ENCODE peak calls at places on chromosomes 16 and 17, in eight cellular contexts. Y is hepatocyte, W is GM23338, F is OCI-LY7, M is neural progenitor cell, L is GM23248, J is SK-N-SH, A is HCT116. U is an unnamed sample.
A peak's percentile ranks its signal among the peaks of the same experiment; 100 is the strongest.

GRCh38 chr16:57906385-57907316 is 64.3 kb downstream of the CNGB1 start:
- DNase-seq in Y (no peak), W (peak; percentile 81), F (peak; percentile 13), M (peak; percentile 62), L (peak; percentile 51), J (no peak), A (no peak), U (no peak)

GRCh38 chr17:38509008-38509771 is 80.9 kb downstream of the ARHGAP23 start:
- DNase-seq in Y (peak; percentile 95), W (peak; percentile 99), F (peak; percentile 79), M (peak; percentile 94), L (peak; percentile 83), J (peak; percentile 98), A (peak; percentile 65), U (peak; percentile 25)

GRCh38 chr17:79053251-79053925 is 21.2 kb upstream of the ENGASE start:
- DNase-seq in Y (no peak), W (no peak), F (no peak), M (no peak), L (peak; percentile 56), J (no peak), A (no peak), U (peak; percentile 22)

GRCh38 chr17:65099941-65100315 is 37.2 kb upstream of the RGS9 start:
- DNase-seq in Y (no peak), W (peak; percentile 21), F (peak; percentile 55), M (no peak), L (peak; percentile 88), J (no peak), A (peak; percentile 80), U (peak; percentile 94)

GRCh38 chr17:40664582-40665333 is at the start of gene KRT222:
- DNase-seq in Y (no peak), W (peak; percentile 47), F (no peak), M (peak; percentile 38), L (no peak), J (no peak), A (peak; percentile 1), U (no peak)

GRCh38 chr17:80949451-80950421 is 41.9 kb upstream of the CHMP6 start:
- DNase-seq in Y (no peak), W (peak; percentile 65), F (no peak), M (peak; percentile 60), L (no peak), J (no peak), A (no peak), U (no peak)

GRCh38 chr17:43840814-43841213 is 6.2 kb upstream of the CD300LG start:
- DNase-seq in Y (no peak), W (peak; percentile 46), F (no peak), M (peak; percentile 47), L (no peak), J (peak; percentile 82), A (no peak), U (peak; percentile 26)

GRCh38 chr17:14389656-14390055 is 88.8 kb downstream of the HS3ST3B1 start:
- DNase-seq in Y (no peak), W (peak; percentile 59), F (no peak), M (no peak), L (no peak), J (no peak), A (no peak), U (no peak)

GRCh38 chr17:21282231-21282630 is 2.3 kb upstream of the MAP2K3 start:
- DNase-seq in Y (peak; percentile 76), W (no peak), F (no peak), M (no peak), L (peak; percentile 100), J (no peak), A (peak; percentile 67), U (peak; percentile 95)

GRCh38 chr17:4209611-4210010 is 54.2 kb downstream of the ANKFY1 start:
- DNase-seq in Y (no peak), W (no peak), F (no peak), M (no peak), L (no peak), J (no peak), A (no peak), U (no peak)
- TF ChIP-seq EZH2phosphoT487 in Y (no peak), W (no peak), F (no peak), M (no peak), L (no peak), J (no peak), A (no peak), U (no peak)

GRCh38 chr16:86461037-86461436 is 49.3 kb upstream of the FOXF1 start:
- DNase-seq in Y (no peak), W (no peak), F (no peak), M (no peak), L (no peak), J (no peak), A (no peak), U (no peak)
- TF ChIP-seq EZH2phosphoT487 in Y (no peak), W (no peak), F (no peak), M (no peak), L (no peak), J (no peak), A (no peak), U (no peak)

DNA sequence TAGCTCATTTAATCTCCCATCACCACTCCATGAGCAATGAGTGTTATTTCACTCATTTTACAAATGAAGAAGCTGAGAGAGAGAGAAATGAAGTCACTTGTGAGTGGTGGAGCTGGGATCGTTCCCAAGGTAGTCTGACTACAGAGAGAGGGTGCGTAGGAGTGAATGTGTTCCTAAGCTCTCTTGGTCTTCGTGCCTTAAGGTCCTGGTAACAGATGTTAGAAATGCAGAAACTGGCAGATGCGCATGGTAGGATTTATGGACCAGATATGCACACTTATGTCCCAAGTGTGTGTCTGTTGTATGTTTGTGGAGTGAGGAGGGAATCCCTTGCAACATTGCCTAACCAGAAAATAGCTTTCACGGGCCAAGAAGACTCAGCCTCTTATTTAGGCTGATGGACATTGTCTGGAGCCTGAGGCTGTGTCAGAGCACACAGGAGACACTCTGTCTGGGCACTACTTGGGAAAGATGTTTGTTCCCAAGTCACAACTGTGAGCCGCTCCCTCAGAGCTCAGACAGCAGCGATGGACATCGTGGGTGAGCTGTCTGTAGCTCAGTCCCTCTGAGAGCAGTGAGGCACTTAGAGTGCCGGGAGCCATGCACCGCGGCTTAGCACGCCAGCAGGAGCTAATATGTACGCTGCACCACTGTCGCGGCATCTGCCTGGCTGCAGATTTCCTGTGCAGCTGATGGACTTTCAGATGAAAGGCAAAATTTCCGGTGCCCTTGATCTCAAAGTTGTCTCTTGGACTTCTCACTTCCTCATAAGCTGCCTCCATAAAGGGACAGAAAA is 93.0 kb upstream of the ZNF469 start:
- DNase-seq in Y (no peak), W (no peak), F (no peak), M (no peak), L (peak; percentile 89), J (peak; percentile 39), A (no peak), U (no peak)
- TF ChIP-seq EZH2phosphoT487 in Y (no peak), W (no peak), F (no peak), M (no peak), L (no peak), J (no peak), A (no peak), U (no peak)

GRCh38 chr17:12296120-12296727 is 275.5 kb downstream of the MAP2K4 start:
- DNase-seq in Y (peak; percentile 10), W (peak; percentile 32), F (no peak), M (peak; percentile 50), L (peak; percentile 2), J (no peak), A (no peak), U (no peak)
- TF ChIP-seq EZH2phosphoT487 in Y (no peak), W (no peak), F (no peak), M (no peak), L (no peak), J (no peak), A (no peak), U (no peak)

DNA sequence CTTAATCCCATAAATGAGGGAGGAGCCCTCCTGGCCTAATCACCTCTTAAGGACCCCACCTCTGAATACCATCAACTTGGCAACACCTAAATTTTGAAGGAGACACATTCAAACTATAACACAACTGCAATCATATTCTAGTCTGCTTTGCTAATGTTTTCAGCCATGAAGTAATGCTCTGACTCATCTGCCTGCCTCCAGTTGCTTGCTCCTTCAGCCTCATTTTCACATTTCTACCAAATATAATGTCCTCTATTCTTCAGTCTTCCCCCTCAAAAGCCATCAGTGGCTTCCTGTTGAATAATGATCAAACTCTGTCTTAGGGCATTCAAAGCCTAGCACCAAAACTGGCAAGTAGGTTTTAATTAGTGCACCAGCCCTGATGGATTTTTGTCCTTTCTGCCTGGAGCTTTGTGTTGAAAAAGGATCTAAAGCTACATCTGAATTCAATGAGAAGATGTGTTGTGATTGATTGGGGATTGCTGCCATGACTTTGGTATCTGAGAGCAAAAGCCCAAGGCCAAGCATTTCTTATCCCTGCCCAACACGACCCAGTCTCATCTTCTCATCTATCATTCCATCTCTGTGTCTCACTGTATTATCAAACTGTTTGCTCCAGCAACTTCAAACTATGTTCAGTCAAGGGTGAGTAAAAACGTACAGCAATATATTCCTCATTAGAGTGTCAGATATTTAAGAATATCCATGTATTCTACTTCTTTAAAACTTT is 140.8 kb upstream of the ELAC2 start:
- DNase-seq in Y (no peak), W (no peak), F (no peak), M (no peak), L (peak; percentile 76), J (no peak), A (no peak), U (no peak)
- TF ChIP-seq EZH2phosphoT487 in Y (no peak), W (no peak), F (no peak), M (no peak), L (no peak), J (no peak), A (no peak), U (no peak)

GRCh38 chr16:54280751-54281150 is 5.8 kb downstream of the IRX3 start:
- DNase-seq in Y (no peak), W (no peak), F (no peak), M (no peak), L (peak; percentile 67), J (no peak), A (peak; percentile 13), U (no peak)
- TF ChIP-seq EZH2phosphoT487 in Y (no peak), W (no peak), F (no peak), M (no peak), L (no peak), J (no peak), A (no peak), U (no peak)

GRCh38 chr16:46765050-46765449 is 16.9 kb upstream of the MYLK3 start:
- DNase-seq in Y (no peak), W (no peak), F (no peak), M (no peak), L (peak; percentile 63), J (no peak), A (no peak), U (no peak)
- TF ChIP-seq EZH2phosphoT487 in Y (no peak), W (no peak), F (no peak), M (no peak), L (no peak), J (no peak), A (no peak), U (no peak)

GRCh38 chr16:13912891-13913290 is 7.1 kb upstream of the ERCC4 start:
- DNase-seq in Y (no peak), W (no peak), F (no peak), M (no peak), L (no peak), J (no peak), A (no peak), U (no peak)
- TF ChIP-seq EZH2phosphoT487 in Y (no peak), W (no peak), F (no peak), M (no peak), L (no peak), J (no peak), A (no peak), U (no peak)

U was measured in PC-3.